ENCODE peak calls at places on chromosome 7, in five cellular contexts. A, V, E, O and H are unnamed samples.

GRCh38 chr7:91082038-91082437 is 182.2 kb upstream of the FZD1 start:
- DNase-seq in A (no peak), V (no peak), E (no peak), O (no peak), H (no peak)

GRCh38 chr7:35035511-35035921 is 1.8 kb downstream of the DPY19L1 start:
- DNase-seq in A (no peak), V (peak; percentile 72), E (no peak), O (peak; percentile 25), H (no peak)

GRCh38 chr7:102837802-102838201 is 75.0 kb upstream of the LRRC17 start:
- DNase-seq in A (no peak), V (no peak), E (no peak), O (no peak), H (no peak)

GRCh38 chr7:29969706-29970105 is 19.9 kb downstream of the SCRN1 start:
- DNase-seq in A (no peak), V (no peak), E (no peak), O (no peak), H (no peak)

GRCh38 chr7:45001138-45001694 is 1.2 kb downstream of the CCM2 start:
- DNase-seq in A (no peak), V (peak; percentile 37), E (peak; percentile 44), O (peak; percentile 69), H (peak; percentile 68)

GRCh38 chr7:21580073-21580521 is 37.3 kb downstream of the DNAH11 start:
- DNase-seq in A (no peak), V (peak; percentile 76), E (no peak), O (no peak), H (no peak)

GRCh38 chr7:136953386-136953785 is 84.9 kb downstream of the CHRM2 start:
- DNase-seq in A (no peak), V (peak; percentile 3), E (no peak), O (no peak), H (no peak)

GRCh38 chr7:132080467-132080866 is 495.8 kb downstream of the PLXNA4 start:
- DNase-seq in A (peak; percentile 15), V (no peak), E (no peak), O (no peak), H (no peak)

GRCh38 chr7:30252885-30253795 is 31.3 kb upstream of the ZNRF2 start:
- DNase-seq in A (peak; percentile 72), V (no peak), E (no peak), O (no peak), H (no peak)

GRCh38 chr7:74290590-74290950 is 1.4 kb downstream of the CLIP2 start:
- DNase-seq in A (no peak), V (no peak), E (no peak), O (no peak), H (no peak)

GRCh38 chr7:121393005-121393366 is 3.1 kb downstream of the FAM3C start:
- DNase-seq in A (no peak), V (no peak), E (no peak), O (no peak), H (no peak)

GRCh38 chr7:13097508-13097907 is 410.1 kb downstream of the ARL4A start:
- DNase-seq in A (no peak), V (no peak), E (no peak), O (no peak), H (no peak)

GRCh38 chr7:111953611-111954010 is 252.6 kb downstream of the DOCK4 start:
- DNase-seq in A (peak; percentile 26), V (peak; percentile 45), E (no peak), O (no peak), H (peak; percentile 55)

GRCh38 chr7:100983451-100984187 is 14.3 kb downstream of the MUC12 start:
- DNase-seq in A (no peak), V (peak; percentile 53), E (no peak), O (no peak), H (no peak)

GRCh38 chr7:80829527-80829926 is 89.3 kb downstream of the SEMA3C start:
- DNase-seq in A (no peak), V (no peak), E (no peak), O (no peak), H (no peak)

GRCh38 chr7:149868638-149869290 is 5.0 kb upstream of the ATP6V0E2 start:
- DNase-seq in A (no peak), V (no peak), E (no peak), O (no peak), H (no peak)